ENCODE peak calls at places on chromosomes 12 and 14, in four cellular contexts. U is esophagus muscularis mucosa, K is IMR-90, D is left ventricle myocardium inferior. X is an unnamed sample.

GRCh38 chr12:80472912-80473500 is 29.0 kb downstream of the PTPRQ start:
- DNase-seq in K (peak), D (no peak), U (no peak), X (no peak)

GRCh38 chr14:33996450-33996849 is 45.6 kb upstream of the EGLN3 start:
- DNase-seq in K (no peak), D (no peak), U (no peak), X (no peak)

GRCh38 chr14:50917449-50917848 is 26.8 kb downstream of the PYGL start:
- DNase-seq in U (no peak), D (no peak), K (no peak), X (no peak)

GRCh38 chr12:52946797-52947547 is 1.9 kb upstream of the KRT18 start:
- DNase-seq in K (no peak), D (no peak), U (no peak), X (no peak)

GRCh38 chr12:128823216-128823915 is 392 bp downstream of the SLC15A4 start:
- DNase-seq in K (no peak), D (peak), U (no peak), X (peak)

GRCh38 chr12:1977588-1977987 is 26.7 kb downstream of the DCP1B start:
- DNase-seq in K (no peak), U (no peak), D (no peak), X (no peak)

GRCh38 chr12:12508612-12509011 is 54.1 kb downstream of the DUSP16 start:
- DNase-seq in D (no peak), K (peak), U (no peak), X (no peak)

GRCh38 chr12:48067250-48067938 is 38.5 kb downstream of the SENP1 start:
- DNase-seq in D (no peak), K (no peak), U (no peak), X (no peak)

GRCh38 chr12:34602213-34602940 is 580.1 kb downstream of the ALG10 start:
- DNase-seq in D (no peak), U (peak), K (no peak), X (no peak)

GRCh38 chr12:124694846-124695497 is 127.6 kb upstream of the NCOR2 start:
- DNase-seq in K (peak), D (peak), U (no peak), X (no peak)

GRCh38 chr14:35385042-35385839 is 19.3 kb downstream of the NFKBIA start:
- DNase-seq in U (peak), D (peak), K (peak), X (peak)

GRCh38 chr14:65332141-65332871 is 80.2 kb upstream of the FUT8 start:
- DNase-seq in D (no peak), K (no peak), U (no peak), X (no peak)

GRCh38 chr12:107329569-107330324 is 236.4 kb upstream of the CRY1 start:
- DNase-seq in U (no peak), D (no peak), K (peak), X (no peak)

GRCh38 chr12:11705010-11705409 is 55.5 kb downstream of the ETV6 start:
- DNase-seq in D (no peak), U (no peak), K (peak), X (no peak)

GRCh38 chr14:101222362-101223090 is 319.0 kb upstream of the RTL1 start:
- DNase-seq in U (peak), K (no peak), D (no peak), X (no peak)

GRCh38 chr14:68210729-68211299 is 391.2 kb downstream of the RAD51B start:
- DNase-seq in K (peak), D (no peak), U (no peak), X (no peak)

GRCh38 chr12:58504539-58504938 is 415.8 kb downstream of the LRIG3 start:
- DNase-seq in U (no peak), D (no peak), K (peak), X (no peak)

GRCh38 chr12:102095677-102096263 is 24.1 kb downstream of the NUP37 start:
- DNase-seq in D (no peak), U (no peak), K (peak), X (no peak)

GRCh38 chr12:49683604-49684309 is 23.4 kb downstream of the FMNL3 start:
- DNase-seq in K (no peak), D (no peak), U (no peak), X (no peak)

GRCh38 chr12:47383942-47384341 is 304.2 kb upstream of the AMIGO2 start:
- DNase-seq in K (peak), D (no peak), U (no peak), X (no peak)

GRCh38 chr12:100248886-100249285 is 18.0 kb downstream of the DEPDC4 start:
- DNase-seq in U (no peak), D (no peak), K (peak), X (no peak)

GRCh38 chr12:87136330-87136976 is 880.3 kb upstream of the MGAT4C start:
- DNase-seq in K (peak), D (no peak), U (no peak), X (no peak)

GRCh38 chr12:8950702-8951478 is 1.4 kb upstream of the M6PR start:
- DNase-seq in U (no peak), K (no peak), D (no peak), X (no peak)

GRCh38 chr14:23153891-23154796 is 29.3 kb downstream of the SLC7A8 start:
- DNase-seq in K (no peak), D (peak), U (peak), X (peak)

GRCh38 chr12:25972783-25973182 is 14.3 kb downstream of the RASSF8 start:
- DNase-seq in U (no peak), K (peak), D (no peak), X (no peak)

GRCh38 chr12:57591567-57592325 is 754 bp downstream of the PIP4K2C start:
- DNase-seq in D (no peak), K (peak), U (no peak), X (peak)

GRCh38 chr12:66813137-66813867 is 134.4 kb upstream of the GRIP1 start:
- DNase-seq in D (no peak), K (no peak), U (no peak), X (no peak)

GRCh38 chr14:56422703-56423213 is 156.8 kb upstream of the TMEM260 start:
- DNase-seq in K (peak), D (peak), U (no peak), X (peak)

GRCh38 chr12:7369274-7369729 is 65.4 kb downstream of the ACSM4 start:
- DNase-seq in U (no peak), K (no peak), D (peak), X (no peak)

GRCh38 chr12:32837974-32838373 is 58.6 kb downstream of the PKP2 start:
- DNase-seq in D (no peak), U (no peak), K (no peak), X (no peak)

GRCh38 chr14:103520657-103521437 is 1.8 kb downstream of the CKB start:
- DNase-seq in U (no peak), D (peak), K (peak), X (peak)

GRCh38 chr14:95409472-95410307 is 90.0 kb upstream of the CLMN start:
- DNase-seq in K (no peak), U (no peak), D (no peak), X (no peak)

GRCh38 chr12:52662093-52663006 is 10.3 kb upstream of the KRT2 start:
- DNase-seq in D (no peak), K (no peak), U (no peak), X (no peak)

GRCh38 chr14:50344116-50344775 is 32.1 kb downstream of the DMAC2L start:
- DNase-seq in U (no peak), K (peak), D (no peak), X (no peak)

GRCh38 chr14:67583711-67584644 is 16.1 kb downstream of the PIGH start:
- DNase-seq in U (no peak), K (peak), D (no peak), X (no peak)

GRCh38 chr12:43964022-43964421 is 128.1 kb downstream of the TMEM117 start:
- DNase-seq in D (no peak), U (no peak), K (no peak), X (no peak)

GRCh38 chr12:92703777-92704176 is 988 bp downstream of the PLEKHG7 start:
- DNase-seq in K (no peak), D (no peak), U (no peak), X (no peak)

DNA sequence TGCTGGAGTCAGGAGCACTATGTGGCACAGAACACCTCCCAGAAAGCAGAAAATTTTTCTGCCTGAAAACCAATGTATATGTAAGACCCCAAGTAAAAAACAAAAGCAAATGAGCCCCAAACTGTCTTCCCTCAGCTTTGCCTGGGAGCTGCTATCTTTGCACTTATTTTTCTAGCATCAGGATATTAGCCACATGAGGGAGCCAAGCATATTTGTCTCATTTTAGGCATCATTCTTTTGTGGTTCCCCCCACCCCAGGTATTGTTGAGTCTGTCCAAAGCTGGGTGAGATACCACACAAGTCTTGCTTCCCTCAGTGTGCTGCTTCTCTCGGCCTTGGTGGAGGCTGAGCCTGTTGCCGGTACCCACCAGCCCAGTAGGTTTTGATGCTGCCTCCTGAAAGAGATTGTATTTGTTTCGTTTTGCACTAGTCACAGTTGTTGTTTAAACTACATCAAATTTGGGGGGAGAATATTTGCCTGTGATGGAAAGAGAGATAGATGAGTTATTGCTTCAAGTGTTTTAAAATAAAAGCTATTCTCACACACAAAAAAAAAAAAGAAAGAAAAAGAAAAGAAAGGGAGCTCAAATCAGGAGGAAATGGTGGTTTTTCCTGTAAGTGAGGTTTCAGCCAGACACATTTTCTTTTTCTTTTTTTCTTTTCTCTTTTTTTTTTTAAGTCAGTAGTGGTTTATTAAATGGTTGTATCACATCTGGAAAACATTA is 58.3 kb downstream of the SLC4A8 start:
- DNase-seq in D (no peak), U (no peak), K (no peak), X (no peak)
- TF ChIP-seq CTCF in D (no peak), U (no peak), K (no peak), X (no peak)

GRCh38 chr12:72063073-72063472 is 124.4 kb downstream of the TPH2 start:
- DNase-seq in K (no peak), U (no peak), D (no peak), X (no peak)
- H3K4me3 ChIP-seq in K (no peak), U (no peak), D (no peak), X (no peak)

DNA sequence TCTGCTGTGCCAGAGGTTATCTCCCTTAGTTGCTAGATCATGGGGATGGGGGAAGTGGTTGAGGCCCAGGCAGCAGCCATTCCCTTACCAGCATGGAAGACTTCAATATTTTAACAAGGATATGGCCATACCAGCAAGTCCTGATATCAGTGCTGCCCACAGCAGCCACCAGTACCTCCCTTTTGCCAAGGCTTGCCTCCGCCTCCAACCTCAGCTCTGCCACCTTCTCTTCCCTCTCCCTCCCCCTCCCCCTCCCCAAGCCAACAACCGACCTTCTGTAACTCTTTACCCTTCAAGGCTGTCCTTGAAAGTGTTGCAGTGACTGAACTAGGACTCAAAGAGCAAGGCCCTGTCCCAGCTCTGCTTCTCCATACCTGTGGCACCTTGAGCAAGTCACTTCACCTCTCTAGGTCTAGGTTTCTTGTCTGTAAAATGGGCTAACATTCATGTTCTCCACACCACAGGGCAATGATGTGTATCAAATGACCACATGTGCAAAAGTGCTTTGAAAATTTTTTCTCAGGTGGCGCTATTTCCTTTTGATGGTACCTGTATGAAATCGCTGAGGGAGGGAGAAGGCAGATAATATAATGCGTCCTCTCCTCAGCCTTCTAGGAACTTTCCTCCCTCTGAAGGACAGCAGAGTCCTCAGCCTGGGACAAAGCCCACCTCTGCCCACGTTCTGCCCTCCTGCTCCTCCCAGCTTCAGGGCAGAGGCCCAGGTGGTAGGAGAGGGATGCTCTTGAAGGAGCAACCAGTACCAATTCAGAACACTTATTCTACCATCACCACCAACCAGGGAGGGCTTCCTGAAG is 14.7 kb downstream of the PLEKHG6 start:
- DNase-seq in K (no peak), U (no peak), D (no peak), X (no peak)
- H3K27ac ChIP-seq in K (no peak), U (peak), D (peak), X (no peak)

GRCh38 chr12:24396266-24396665 is 446.8 kb upstream of the SOX5 start:
- DNase-seq in U (no peak), D (no peak), K (no peak), X (no peak)
- TF ChIP-seq CTCF in U (no peak), D (no peak), K (no peak), X (no peak)

DNA sequence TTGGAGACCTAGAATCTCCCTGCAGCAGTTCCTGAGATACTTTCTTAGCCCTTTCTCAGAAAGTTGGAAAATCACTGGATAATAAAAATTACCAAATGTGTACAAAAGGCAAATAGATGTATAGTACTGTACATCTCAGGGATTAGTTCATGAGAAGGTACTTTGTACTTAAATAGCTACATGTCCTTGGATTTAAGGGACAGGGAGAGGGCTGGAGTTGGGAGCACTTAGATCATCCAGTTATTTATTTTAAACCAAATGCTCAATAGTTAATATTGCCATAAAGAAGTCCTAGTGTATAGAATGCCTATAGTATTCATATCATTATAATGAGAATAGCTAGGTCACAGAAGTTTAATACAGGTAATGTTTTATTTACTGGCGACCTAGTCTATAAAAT is 13.4 kb downstream of the CDKN3 start:
- DNase-seq in U (no peak), K (no peak), D (no peak), X (no peak)
- H3K4me3 ChIP-seq in U (no peak), K (no peak), D (no peak), X (no peak)